ENCODE peak calls at places on chromosomes 11 and 22, in four cellular contexts. D, G, Q and Z are unnamed samples.
A peak's percentile ranks its signal among the peaks of the same experiment; 100 is the strongest.

GRCh38 chr22:45010532-45010900 is 711 bp upstream of the PHF21B start:
- DNase-seq in Q (no peak), G (no peak), D (no peak), Z (no peak)

GRCh38 chr11:19919050-19919561 is 206.5 kb downstream of the NAV2 start:
- DNase-seq in G (no peak), Q (peak; percentile 59), D (peak; percentile 50), Z (no peak)

GRCh38 chr11:92246637-92247036 is 22.0 kb downstream of the FAT3 start:
- DNase-seq in Q (no peak), D (no peak), G (no peak), Z (no peak)

GRCh38 chr22:46462726-46463371 is 74.6 kb downstream of the CELSR1 start:
- DNase-seq in D (no peak), Q (peak; percentile 31), G (peak; percentile 90), Z (no peak)

GRCh38 chr22:47625013-47625385 is 862.5 kb downstream of the TBC1D22A start:
- DNase-seq in Q (no peak), G (no peak), D (no peak), Z (no peak)

GRCh38 chr22:37726240-37726887 is 29.5 kb downstream of the TRIOBP start:
- DNase-seq in D (no peak), Q (no peak), G (no peak), Z (no peak)

GRCh38 chr11:112345166-112345565 is 84.5 kb upstream of the PLET1 start:
- DNase-seq in D (no peak), G (no peak), Q (no peak), Z (no peak)

GRCh38 chr22:42683599-42684283 is 34.5 kb upstream of the CYB5R3 start:
- DNase-seq in Q (no peak), G (no peak), D (no peak), Z (no peak)

GRCh38 chr11:93740031-93740801 is 1.1 kb downstream of the TAF1D start:
- DNase-seq in D (peak; percentile 25), Q (no peak), G (no peak), Z (no peak)

GRCh38 chr11:113378013-113378412 is 9.6 kb upstream of the ANKK1 start:
- DNase-seq in G (no peak), D (no peak), Q (no peak), Z (no peak)

GRCh38 chr11:394034-394857 is at the start of gene PKP3:
- DNase-seq in G (peak; percentile 83), D (peak; percentile 84), Q (no peak), Z (no peak)

GRCh38 chr11:44016129-44016528 is 31.7 kb upstream of the ACCSL start:
- DNase-seq in D (no peak), G (no peak), Q (peak; percentile 83), Z (no peak)

GRCh38 chr11:74870485-74870884 is 78.4 kb downstream of the XRRA1 start:
- DNase-seq in G (peak; percentile 10), Q (no peak), D (no peak), Z (no peak)

GRCh38 chr11:74866557-74866956 is 82.3 kb downstream of the XRRA1 start:
- DNase-seq in Q (no peak), D (no peak), G (no peak), Z (no peak)

GRCh38 chr11:74871037-74871436 is 77.9 kb downstream of the XRRA1 start:
- DNase-seq in D (no peak), G (no peak), Q (no peak), Z (no peak)
- H3K9me3 ChIP-seq in D (no peaks in the 10 kb centered on the region), G (peaks cover 32% of the 10 kb centered on the region), Q (no peaks in the 10 kb centered on the region), Z (peaks cover 70% of the 10 kb centered on the region)

GRCh38 chr22:17575681-17576080 is 12.4 kb downstream of the SLC25A18 start:
- DNase-seq in D (no peak), Q (no peak), G (no peak), Z (no peak)
- H3K27ac ChIP-seq in D (no peak overlapping the region), Q (no peak overlapping the region), G (no peak overlapping the region), Z (no peak overlapping the region)

DNA sequence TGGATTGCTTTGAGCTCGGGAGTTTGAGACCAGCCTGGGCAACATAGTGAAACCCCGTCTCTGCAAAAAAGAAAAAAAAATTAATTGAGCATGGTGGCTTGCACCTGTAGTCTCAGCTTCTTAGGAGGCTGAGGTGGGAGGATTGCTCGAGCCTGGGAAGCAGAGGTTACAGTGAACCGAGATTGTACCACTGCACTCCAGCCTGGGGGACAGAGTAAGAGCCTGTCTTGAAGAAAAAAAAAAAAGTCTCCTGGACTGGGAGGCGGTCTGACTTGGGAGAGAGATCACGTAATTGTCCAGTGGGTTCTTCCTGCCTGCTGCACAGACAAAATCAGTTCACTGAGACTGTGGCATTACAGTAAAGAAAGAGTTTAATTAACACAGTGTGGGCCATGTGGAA is 3.1 kb upstream of the MTCH2 start:
- DNase-seq in Q (no peak), G (no peak), D (no peak), Z (no peak)
- H3K9me3 ChIP-seq in Q (no peaks in the 10 kb centered on the region), G (no peaks in the 10 kb centered on the region), D (no peaks in the 10 kb centered on the region), Z (no peaks in the 10 kb centered on the region)

GRCh38 chr11:101566626-101567025 is 17.2 kb downstream of the TRPC6 start:
- DNase-seq in D (no peak), Q (no peak), G (no peak), Z (no peak)
- H3K27ac ChIP-seq in D (no peak overlapping the region), Q (no peak overlapping the region), G (no peak overlapping the region), Z (no peak overlapping the region)

DNA sequence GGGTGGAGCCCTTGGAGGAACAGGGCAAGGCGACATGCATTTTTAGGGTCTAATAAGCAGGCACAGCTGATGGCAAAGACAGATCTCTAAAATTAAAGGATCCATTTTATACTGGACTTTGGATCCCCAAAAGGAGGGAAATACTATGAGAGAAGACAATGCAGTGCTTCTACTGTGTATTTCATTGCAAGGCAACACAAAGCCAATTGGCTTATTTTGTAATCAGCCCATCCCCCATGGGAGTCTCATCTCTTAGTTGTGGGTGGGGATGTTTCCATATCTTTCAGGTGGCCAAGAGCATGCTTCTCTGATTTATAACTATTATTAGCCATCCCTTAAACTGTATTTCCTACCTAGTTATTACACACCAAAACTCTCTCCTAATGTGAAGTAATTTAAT is 18.5 kb upstream of the EI24 start:
- DNase-seq in G (no peak), Q (no peak), D (no peak), Z (no peak)
- H3K9me3 ChIP-seq in G (no peaks in the 10 kb centered on the region), Q (no peaks in the 10 kb centered on the region), D (no peaks in the 10 kb centered on the region), Z (peaks cover 27% of the 10 kb centered on the region)

DNA sequence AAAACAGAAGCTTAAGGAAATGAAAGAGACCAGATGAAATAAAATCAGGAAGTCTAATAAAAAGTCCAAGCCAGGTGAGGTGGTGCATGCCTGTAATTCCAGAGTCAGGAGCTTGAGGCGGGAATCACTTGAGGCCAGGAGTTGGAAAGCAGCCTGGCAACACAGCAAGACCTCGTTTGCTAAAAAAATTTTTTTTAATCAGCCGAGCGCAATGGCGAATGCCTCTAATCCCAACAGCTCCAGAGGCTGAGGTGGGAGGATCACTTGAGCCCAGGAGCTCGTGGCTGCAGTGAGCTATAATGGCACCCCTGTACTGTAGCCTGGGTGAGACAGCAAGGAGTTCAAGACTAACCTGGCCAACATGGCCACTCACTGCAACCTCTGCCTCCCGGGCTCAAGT is 8.0 kb downstream of the RAB6A start:
- DNase-seq in D (no peak), G (no peak), Q (no peak), Z (no peak)
- H3K27ac ChIP-seq in D (no peak overlapping the region), G (no peak overlapping the region), Q (no peak overlapping the region), Z (no peak overlapping the region)